ENCODE peak calls at places on chromosomes 7 and 10, in four cellular contexts. One of them, this sample, is unnamed.
A peak's percentile ranks its signal among the peaks of the same experiment; 100 is the strongest.

GRCh38 chr7:141073641-141074161 is at the start of gene TMEM178B:
- DNase-seq in HCT116: no peak
- DNase-seq in heart right ventricle: peak; percentile 11
- DNase-seq in psoas muscle: peak; percentile 19
- DNase-seq in this sample: no peak

GRCh38 chr7:86765931-86766330 is 122.2 kb downstream of the GRM3 start:
- DNase-seq in HCT116: no peak
- DNase-seq in heart right ventricle: no peak
- DNase-seq in psoas muscle: no peak
- DNase-seq in this sample: no peak

GRCh38 chr7:127876393-127876792 is 154.8 kb downstream of the LRRC4 start:
- DNase-seq in HCT116: no peak
- DNase-seq in heart right ventricle: no peak
- DNase-seq in psoas muscle: no peak
- DNase-seq in this sample: no peak

GRCh38 chr10:120727001-120727400 is 124.2 kb upstream of the WDR11 start:
- DNase-seq in HCT116: no peak
- DNase-seq in heart right ventricle: no peak
- DNase-seq in psoas muscle: no peak
- DNase-seq in this sample: no peak

GRCh38 chr7:94060772-94061171 is 56.6 kb upstream of the BET1 start:
- DNase-seq in HCT116: no peak
- DNase-seq in heart right ventricle: no peak
- DNase-seq in psoas muscle: no peak
- DNase-seq in this sample: no peak

GRCh38 chr7:41699532-41699931 is 3.4 kb downstream of the INHBA start:
- DNase-seq in HCT116: no peak
- DNase-seq in heart right ventricle: no peak
- DNase-seq in psoas muscle: no peak
- DNase-seq in this sample: no peak

GRCh38 chr7:43838201-43838659 is 31.1 kb downstream of the MRPS24 start:
- DNase-seq in HCT116: no peak
- DNase-seq in heart right ventricle: no peak
- DNase-seq in psoas muscle: no peak
- DNase-seq in this sample: no peak

GRCh38 chr10:110483633-110484032 is 14.1 kb upstream of the DUSP5 start:
- DNase-seq in HCT116: no peak
- DNase-seq in heart right ventricle: no peak
- DNase-seq in psoas muscle: no peak
- DNase-seq in this sample: no peak

GRCh38 chr7:5177060-5177459 is 13.0 kb upstream of the WIPI2 start:
- DNase-seq in HCT116: no peak
- DNase-seq in heart right ventricle: peak; percentile 75
- DNase-seq in psoas muscle: peak; percentile 66
- DNase-seq in this sample: no peak

GRCh38 chr10:60096761-60097513 is 190.6 kb upstream of the CCDC6 start:
- DNase-seq in HCT116: no peak
- DNase-seq in heart right ventricle: no peak
- DNase-seq in psoas muscle: no peak
- DNase-seq in this sample: no peak

GRCh38 chr7:48563334-48563733 is 361.0 kb upstream of the CDC14C start:
- DNase-seq in HCT116: no peak
- DNase-seq in heart right ventricle: no peak
- DNase-seq in psoas muscle: no peak
- DNase-seq in this sample: peak; percentile 81

GRCh38 chr7:143042159-143042820 is 9.9 kb upstream of the OR6V1 start:
- DNase-seq in HCT116: no peak
- DNase-seq in heart right ventricle: no peak
- DNase-seq in psoas muscle: no peak
- DNase-seq in this sample: no peak

GRCh38 chr7:12827920-12828319 is 140.5 kb downstream of the ARL4A start:
- DNase-seq in HCT116: no peak
- DNase-seq in heart right ventricle: no peak
- DNase-seq in psoas muscle: no peak
- DNase-seq in this sample: peak; percentile 51

GRCh38 chr10:99432047-99432446 is 1.6 kb upstream of the GOT1 start:
- DNase-seq in HCT116: no peak
- DNase-seq in heart right ventricle: no peak
- DNase-seq in psoas muscle: no peak
- DNase-seq in this sample: no peak
- H3K27ac ChIP-seq in HCT116: peak overlapping the region; percentile 81
- H3K27ac ChIP-seq in heart right ventricle: peak overlapping the region; percentile 90
- H3K27ac ChIP-seq in psoas muscle: peak overlapping the region; percentile 85
- H3K27ac ChIP-seq in this sample: no peak overlapping the region

DNA sequence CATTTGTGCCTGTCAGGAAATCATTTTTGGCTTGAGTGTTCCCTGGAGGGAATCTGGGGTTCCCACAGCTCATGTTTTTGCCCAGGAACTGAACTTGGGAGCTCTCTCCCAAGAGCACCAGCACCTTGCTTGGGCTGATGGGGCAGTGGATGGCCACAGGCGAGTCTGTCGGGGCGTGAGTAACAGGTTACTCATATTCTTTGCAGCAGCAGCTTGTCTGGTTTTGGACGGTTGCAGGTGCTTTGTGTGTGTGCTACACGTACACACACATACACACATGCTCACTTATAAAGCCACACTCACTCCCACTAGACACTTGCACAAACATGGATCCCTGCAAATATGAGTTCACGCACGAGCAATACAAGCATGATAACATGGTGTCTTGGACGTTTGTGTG is 2.9 kb upstream of the PALD1 start:
- DNase-seq in HCT116: no peak
- DNase-seq in heart right ventricle: no peak
- DNase-seq in psoas muscle: no peak
- DNase-seq in this sample: peak; percentile 87
- H3K27ac ChIP-seq in HCT116: no peak overlapping the region
- H3K27ac ChIP-seq in heart right ventricle: no peak overlapping the region
- H3K27ac ChIP-seq in psoas muscle: no peak overlapping the region
- H3K27ac ChIP-seq in this sample: peak overlapping the region; percentile 21

DNA sequence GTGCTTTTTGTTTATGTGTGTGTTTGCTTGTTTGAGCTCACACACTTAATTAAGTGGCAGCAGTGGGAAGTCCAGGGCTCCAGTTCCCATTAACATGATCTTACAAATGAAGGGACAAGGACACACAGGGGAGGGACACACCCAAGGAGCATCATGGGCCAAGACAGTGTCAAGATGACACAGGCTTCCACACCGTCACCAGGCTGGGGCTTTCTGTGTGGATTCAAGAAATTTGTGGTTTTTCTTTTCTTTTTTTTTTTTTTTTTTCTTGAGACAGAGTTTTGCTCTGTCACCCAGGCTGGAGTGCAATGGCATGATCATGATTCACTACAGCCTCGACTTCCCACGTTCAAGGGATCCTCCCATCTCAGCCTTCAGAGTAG is 173.6 kb downstream of the KIAA1217 start:
- DNase-seq in HCT116: no peak
- DNase-seq in heart right ventricle: no peak
- DNase-seq in psoas muscle: no peak
- DNase-seq in this sample: no peak
- H3K27ac ChIP-seq in HCT116: no peak overlapping the region
- H3K27ac ChIP-seq in heart right ventricle: no peak overlapping the region
- H3K27ac ChIP-seq in psoas muscle: peak overlapping the region; percentile 89
- H3K27ac ChIP-seq in this sample: peak overlapping the region; percentile 96

GRCh38 chr10:42549851-42550250 is 88.5 kb downstream of the ZNF33B start:
- DNase-seq in HCT116: no peak
- DNase-seq in heart right ventricle: no peak
- DNase-seq in psoas muscle: no peak
- DNase-seq in this sample: no peak

GRCh38 chr10:42552188-42553063 is 85.9 kb downstream of the ZNF33B start:
- DNase-seq in HCT116: peak; percentile 95
- DNase-seq in heart right ventricle: peak; percentile 95
- DNase-seq in psoas muscle: peak; percentile 95
- DNase-seq in this sample: peak; percentile 91

GRCh38 chr10:42553064-42553407 is 85.3 kb downstream of the ZNF33B start:
- DNase-seq in HCT116: no peak
- DNase-seq in heart right ventricle: no peak
- DNase-seq in psoas muscle: no peak
- DNase-seq in this sample: no peak

GRCh38 chr10:42548254-42548653 is 90.1 kb downstream of the ZNF33B start:
- DNase-seq in HCT116: no peak
- DNase-seq in heart right ventricle: no peak
- DNase-seq in psoas muscle: no peak
- DNase-seq in this sample: no peak

DNA sequence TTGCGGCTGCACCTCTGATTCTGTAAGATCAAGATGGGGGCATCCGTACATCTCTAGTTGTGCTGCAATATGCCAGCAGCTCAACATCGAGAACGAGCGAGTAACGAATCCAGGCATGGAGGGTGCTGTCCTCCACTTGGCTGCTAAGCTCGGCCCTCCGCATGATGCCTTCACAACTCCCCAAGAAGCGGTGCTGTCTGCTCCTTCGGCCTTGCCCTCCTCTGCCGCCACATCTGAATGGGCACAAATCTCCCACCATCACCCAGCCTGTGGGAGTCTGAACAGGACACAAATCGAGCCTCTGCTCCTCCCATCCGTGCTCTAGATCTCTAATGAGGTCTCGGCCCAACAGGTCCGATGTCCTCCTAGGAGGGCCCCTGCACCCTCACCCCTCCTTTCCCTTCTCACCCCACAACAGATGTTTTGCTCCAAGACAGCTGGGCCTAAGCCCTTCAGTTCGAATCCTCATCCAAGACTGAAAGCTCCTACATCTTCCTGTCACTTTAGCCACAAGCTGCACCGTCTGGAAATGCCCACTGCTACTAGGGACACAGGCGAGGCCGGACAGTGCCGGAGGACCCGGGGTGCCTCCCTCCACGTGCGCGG is 86.7 kb downstream of the ZNF33B start:
- DNase-seq in HCT116: no peak
- DNase-seq in heart right ventricle: no peak
- DNase-seq in psoas muscle: no peak
- DNase-seq in this sample: no peak
- H3K27ac ChIP-seq in HCT116: peak overlapping the region; percentile 35
- H3K27ac ChIP-seq in heart right ventricle: no peak overlapping the region
- H3K27ac ChIP-seq in psoas muscle: peak overlapping the region; percentile 72
- H3K27ac ChIP-seq in this sample: no peak overlapping the region

GRCh38 chr7:11557627-11558026 is 274.4 kb downstream of the THSD7A start:
- DNase-seq in HCT116: peak; percentile 46
- DNase-seq in heart right ventricle: no peak
- DNase-seq in psoas muscle: no peak
- DNase-seq in this sample: no peak
- H3K27ac ChIP-seq in HCT116: no peak overlapping the region
- H3K27ac ChIP-seq in heart right ventricle: no peak overlapping the region
- H3K27ac ChIP-seq in psoas muscle: no peak overlapping the region
- H3K27ac ChIP-seq in this sample: no peak overlapping the region

GRCh38 chr10:90051474-90051873 is 350.1 kb downstream of the KIF20B start:
- DNase-seq in HCT116: no peak
- DNase-seq in heart right ventricle: no peak
- DNase-seq in psoas muscle: no peak
- DNase-seq in this sample: peak; percentile 80

GRCh38 chr10:90042075-90042474 is 340.7 kb downstream of the KIF20B start:
- DNase-seq in HCT116: no peak
- DNase-seq in heart right ventricle: no peak
- DNase-seq in psoas muscle: no peak
- DNase-seq in this sample: no peak

GRCh38 chr10:90041585-90041984 is 340.2 kb downstream of the KIF20B start:
- DNase-seq in HCT116: no peak
- DNase-seq in heart right ventricle: no peak
- DNase-seq in psoas muscle: no peak
- DNase-seq in this sample: no peak

GRCh38 chr10:90051053-90051452 is 349.7 kb downstream of the KIF20B start:
- DNase-seq in HCT116: no peak
- DNase-seq in heart right ventricle: no peak
- DNase-seq in psoas muscle: no peak
- DNase-seq in this sample: peak; percentile 39

DNA sequence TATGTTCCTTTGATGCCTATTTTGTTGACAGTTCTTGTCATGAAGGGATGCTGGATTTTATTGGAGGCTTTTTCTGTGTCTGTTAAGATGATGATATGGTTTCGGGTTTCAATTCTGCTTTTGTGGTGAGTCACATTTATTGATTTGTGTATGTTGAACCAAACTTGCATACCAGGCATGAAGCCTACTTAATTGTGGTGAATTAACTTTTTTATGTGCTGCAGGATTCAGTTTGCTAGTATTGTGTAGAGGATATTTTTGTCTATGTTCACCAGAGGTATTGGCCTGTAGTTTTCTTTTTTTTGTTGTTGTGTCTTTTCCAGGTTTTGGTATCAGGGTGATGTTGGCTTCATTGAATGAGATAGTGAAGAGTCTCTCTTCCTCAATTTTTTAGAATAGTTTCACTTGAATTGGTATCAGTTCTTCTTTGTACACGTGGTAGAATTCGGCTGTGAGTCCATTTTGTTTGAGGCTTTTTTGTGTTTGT is 345.9 kb downstream of the KIF20B start:
- DNase-seq in HCT116: peak; percentile 13
- DNase-seq in heart right ventricle: no peak
- DNase-seq in psoas muscle: no peak
- DNase-seq in this sample: no peak
- H3K27ac ChIP-seq in HCT116: peak overlapping the region; percentile 58
- H3K27ac ChIP-seq in heart right ventricle: no peak overlapping the region
- H3K27ac ChIP-seq in psoas muscle: no peak overlapping the region
- H3K27ac ChIP-seq in this sample: no peak overlapping the region

This sample was measured in epithelial cell of prostate.